ENCODE peak calls at places on chromosomes 16 and 17, in six cellular contexts. X, A, K, N, U and L are unnamed samples.

GRCh38 chr17:59038734-59039133 is 67.9 kb downstream of the TRIM37 start:
- DNase-seq in A (no peak), U (peak), N (no peak), K (no peak), X (no peak), L (no peak)

GRCh38 chr17:64133546-64134215 is 3.7 kb upstream of the ERN1 start:
- DNase-seq in K (no peak), A (no peak), X (peak), N (peak), U (peak), L (peak)

GRCh38 chr16:57539072-57539796 is 2.9 kb upstream of the CCDC102A start:
- DNase-seq in K (no peak), X (no peak), A (no peak), N (no peak), U (no peak), L (peak)

GRCh38 chr17:80124351-80124981 is 22.5 kb downstream of the EIF4A3 start:
- DNase-seq in U (peak), A (no peak), X (no peak), K (no peak), N (no peak), L (no peak)

GRCh38 chr17:3796822-3797170 is 4.2 kb downstream of the ITGAE start:
- DNase-seq in X (no peak), U (no peak), A (peak), N (no peak), K (no peak), L (peak)

GRCh38 chr16:81797443-81797842 is 18.4 kb downstream of the PLCG2 start:
- DNase-seq in X (no peak), A (no peak), K (no peak), U (no peak), N (no peak), L (peak)

GRCh38 chr17:50049636-50050035 is 6.3 kb upstream of the ITGA3 start:
- DNase-seq in N (no peak), X (no peak), A (no peak), K (no peak), U (peak), L (no peak)

GRCh38 chr17:19533718-19534561 is at the start of gene SLC47A1:
- DNase-seq in N (no peak), K (peak), U (peak), X (no peak), A (no peak), L (no peak)

GRCh38 chr17:73271078-73271477 is 9.4 kb upstream of the CPSF4L start:
- DNase-seq in N (no peak), X (no peak), U (no peak), K (no peak), A (no peak), L (peak)

GRCh38 chr17:79654960-79655382 is 44.1 kb upstream of the RBFOX3 start:
- DNase-seq in A (no peak), N (no peak), K (no peak), U (no peak), X (no peak), L (no peak)

GRCh38 chr17:28701987-28702751 is 9.5 kb downstream of the PROCA1 start:
- DNase-seq in A (no peak), U (no peak), N (no peak), X (peak), K (peak), L (no peak)

GRCh38 chr17:69462010-69462409 is 47.5 kb downstream of the MAP2K6 start:
- DNase-seq in A (no peak), U (no peak), X (no peak), K (no peak), N (no peak), L (no peak)

GRCh38 chr17:20266806-20267458 is 200.4 kb downstream of the LGALS9B start:
- DNase-seq in A (no peak), K (no peak), U (peak), N (no peak), X (no peak), L (no peak)

GRCh38 chr17:16241906-16242399 is 24.9 kb downstream of the PIGL start:
- DNase-seq in A (no peak), N (no peak), K (no peak), U (no peak), X (no peak), L (no peak)

GRCh38 chr17:41907185-41907556 is 11.6 kb downstream of the ACLY start:
- DNase-seq in N (no peak), A (no peak), X (no peak), K (no peak), U (peak), L (no peak)

GRCh38 chr17:2198917-2199316 is 104.7 kb downstream of the SMG6 start:
- DNase-seq in K (no peak), A (no peak), N (no peak), X (no peak), U (peak), L (no peak)

GRCh38 chr17:67212231-67212630 is 32.8 kb downstream of the HELZ start:
- DNase-seq in N (no peak), X (no peak), K (no peak), A (no peak), U (peak), L (no peak)

GRCh38 chr16:12535535-12536411 is 267.9 kb downstream of the CPPED1 start:
- DNase-seq in U (no peak), X (no peak), A (no peak), K (no peak), N (peak), L (peak)

GRCh38 chr16:67773569-67774456 is 32.5 kb downstream of the RANBP10 start:
- DNase-seq in K (no peak), A (no peak), N (no peak), X (no peak), U (no peak), L (no peak)

GRCh38 chr17:75082683-75083082 is 5.1 kb upstream of the SLC16A5 start:
- DNase-seq in K (no peak), U (no peak), X (no peak), N (no peak), A (no peak), L (no peak)

GRCh38 chr17:34998205-34998604 is 17.9 kb downstream of the LIG3 start:
- DNase-seq in A (peak), K (peak), N (peak), X (peak), U (peak), L (peak)

GRCh38 chr16:66751135-66751991 is at the start of gene DYNC1LI2:
- DNase-seq in K (peak), N (peak), X (peak), U (peak), A (peak), L (peak)

GRCh38 chr17:16281351-16281750 is 64.3 kb downstream of the PIGL start:
- DNase-seq in A (no peak), X (no peak), N (no peak), K (no peak), U (peak), L (no peak)

GRCh38 chr16:2151188-2152091 is 3.0 kb downstream of the RAB26 start:
- DNase-seq in X (no peak), A (no peak), U (no peak), N (no peak), K (no peak), L (no peak)